ENCODE peak calls at places on chromosomes 1 and 21, in nine cellular contexts. One of them, this sample, is unnamed.

GRCh38 chr21:29056005-29056404 is 17.4 kb downstream of the CCT8 start:
- DNase-seq in suprapubic skin: no peak
- DNase-seq in left kidney: no peak
- DNase-seq in AG10803: no peak
- DNase-seq in stimulated activated CD4-positive, alpha-beta T cell treated with anti-CD3 and anti-CD28 coated beads, Interleukin-4, amount 100 ng/mL, for 1 hour: no peak
- DNase-seq in trophoblast cell: no peak
- DNase-seq in GM13977: no peak
- DNase-seq in astrocyte of the hippocampus: no peak
- DNase-seq in endothelial cell: no peak
- DNase-seq in this sample: no peak

GRCh38 chr1:210344706-210345105 is 16.0 kb downstream of the HHAT start:
- DNase-seq in stimulated activated CD4-positive, alpha-beta T cell treated with anti-CD3 and anti-CD28 coated beads, Interleukin-4, amount 100 ng/mL, for 1 hour: no peak
- DNase-seq in suprapubic skin: no peak
- DNase-seq in AG10803: no peak
- DNase-seq in GM13977: no peak
- DNase-seq in endothelial cell: no peak
- DNase-seq in astrocyte of the hippocampus: no peak
- DNase-seq in left kidney: no peak
- DNase-seq in trophoblast cell: no peak
- DNase-seq in this sample: no peak

GRCh38 chr1:115478933-115479551 is 141.0 kb upstream of the NGF start:
- DNase-seq in AG10803: no peak
- DNase-seq in stimulated activated CD4-positive, alpha-beta T cell treated with anti-CD3 and anti-CD28 coated beads, Interleukin-4, amount 100 ng/mL, for 1 hour: no peak
- DNase-seq in trophoblast cell: no peak
- DNase-seq in endothelial cell: no peak
- DNase-seq in suprapubic skin: peak; percentile 72
- DNase-seq in GM13977: no peak
- DNase-seq in astrocyte of the hippocampus: no peak
- DNase-seq in left kidney: peak; percentile 53
- DNase-seq in this sample: no peak

GRCh38 chr21:43740497-43741156 is 21.7 kb downstream of the PDXK start:
- DNase-seq in stimulated activated CD4-positive, alpha-beta T cell treated with anti-CD3 and anti-CD28 coated beads, Interleukin-4, amount 100 ng/mL, for 1 hour: no peak
- DNase-seq in left kidney: peak; percentile 97
- DNase-seq in AG10803: peak; percentile 49
- DNase-seq in trophoblast cell: peak; percentile 47
- DNase-seq in suprapubic skin: no peak
- DNase-seq in GM13977: no peak
- DNase-seq in astrocyte of the hippocampus: peak; percentile 75
- DNase-seq in endothelial cell: peak; percentile 37
- DNase-seq in this sample: no peak

GRCh38 chr1:16202281-16203210 is 9.9 kb downstream of the ARHGEF19 start:
- DNase-seq in stimulated activated CD4-positive, alpha-beta T cell treated with anti-CD3 and anti-CD28 coated beads, Interleukin-4, amount 100 ng/mL, for 1 hour: no peak
- DNase-seq in suprapubic skin: no peak
- DNase-seq in trophoblast cell: no peak
- DNase-seq in astrocyte of the hippocampus: no peak
- DNase-seq in GM13977: no peak
- DNase-seq in endothelial cell: no peak
- DNase-seq in left kidney: no peak
- DNase-seq in AG10803: no peak
- DNase-seq in this sample: no peak

GRCh38 chr1:235844776-235845175 is 21.9 kb downstream of the LYST start:
- DNase-seq in GM13977: no peak
- DNase-seq in trophoblast cell: no peak
- DNase-seq in left kidney: no peak
- DNase-seq in stimulated activated CD4-positive, alpha-beta T cell treated with anti-CD3 and anti-CD28 coated beads, Interleukin-4, amount 100 ng/mL, for 1 hour: no peak
- DNase-seq in astrocyte of the hippocampus: no peak
- DNase-seq in endothelial cell: no peak
- DNase-seq in AG10803: no peak
- DNase-seq in suprapubic skin: no peak
- DNase-seq in this sample: no peak

GRCh38 chr1:8137406-8138244 is 111.5 kb upstream of the ERRFI1 start:
- DNase-seq in endothelial cell: no peak
- DNase-seq in left kidney: peak; percentile 82
- DNase-seq in trophoblast cell: peak; percentile 72
- DNase-seq in astrocyte of the hippocampus: peak; percentile 93
- DNase-seq in AG10803: peak; percentile 98
- DNase-seq in GM13977: no peak
- DNase-seq in stimulated activated CD4-positive, alpha-beta T cell treated with anti-CD3 and anti-CD28 coated beads, Interleukin-4, amount 100 ng/mL, for 1 hour: no peak
- DNase-seq in suprapubic skin: no peak
- DNase-seq in this sample: no peak

GRCh38 chr1:94924967-94925366 is 1.9 kb downstream of the CNN3 start:
- DNase-seq in astrocyte of the hippocampus: peak; percentile 82
- DNase-seq in AG10803: no peak
- DNase-seq in stimulated activated CD4-positive, alpha-beta T cell treated with anti-CD3 and anti-CD28 coated beads, Interleukin-4, amount 100 ng/mL, for 1 hour: no peak
- DNase-seq in suprapubic skin: no peak
- DNase-seq in trophoblast cell: no peak
- DNase-seq in left kidney: peak; percentile 36
- DNase-seq in endothelial cell: no peak
- DNase-seq in GM13977: no peak
- DNase-seq in this sample: no peak

GRCh38 chr1:3942416-3943122 is 42.5 kb upstream of the C1orf174 start:
- DNase-seq in astrocyte of the hippocampus: no peak
- DNase-seq in AG10803: no peak
- DNase-seq in endothelial cell: no peak
- DNase-seq in suprapubic skin: no peak
- DNase-seq in left kidney: no peak
- DNase-seq in GM13977: no peak
- DNase-seq in trophoblast cell: no peak
- DNase-seq in stimulated activated CD4-positive, alpha-beta T cell treated with anti-CD3 and anti-CD28 coated beads, Interleukin-4, amount 100 ng/mL, for 1 hour: no peak
- DNase-seq in this sample: no peak

GRCh38 chr1:11984121-11984520 is 3.9 kb downstream of the MFN2 start:
- DNase-seq in trophoblast cell: no peak
- DNase-seq in endothelial cell: no peak
- DNase-seq in AG10803: no peak
- DNase-seq in GM13977: no peak
- DNase-seq in astrocyte of the hippocampus: no peak
- DNase-seq in left kidney: no peak
- DNase-seq in suprapubic skin: no peak
- DNase-seq in stimulated activated CD4-positive, alpha-beta T cell treated with anti-CD3 and anti-CD28 coated beads, Interleukin-4, amount 100 ng/mL, for 1 hour: no peak
- DNase-seq in this sample: no peak

GRCh38 chr1:67685558-67686271 is 714 bp downstream of the GADD45A start:
- DNase-seq in AG10803: peak; percentile 54
- DNase-seq in astrocyte of the hippocampus: peak; percentile 59
- DNase-seq in suprapubic skin: peak; percentile 82
- DNase-seq in left kidney: peak; percentile 68
- DNase-seq in trophoblast cell: peak; percentile 31
- DNase-seq in endothelial cell: peak; percentile 30
- DNase-seq in GM13977: peak; percentile 53
- DNase-seq in stimulated activated CD4-positive, alpha-beta T cell treated with anti-CD3 and anti-CD28 coated beads, Interleukin-4, amount 100 ng/mL, for 1 hour: peak; percentile 72
- DNase-seq in this sample: peak; percentile 63

GRCh38 chr21:18603246-18603645 is 199.7 kb upstream of the TMPRSS15 start:
- DNase-seq in trophoblast cell: no peak
- DNase-seq in AG10803: no peak
- DNase-seq in left kidney: no peak
- DNase-seq in astrocyte of the hippocampus: no peak
- DNase-seq in stimulated activated CD4-positive, alpha-beta T cell treated with anti-CD3 and anti-CD28 coated beads, Interleukin-4, amount 100 ng/mL, for 1 hour: no peak
- DNase-seq in suprapubic skin: no peak
- DNase-seq in endothelial cell: no peak
- DNase-seq in GM13977: no peak
- DNase-seq in this sample: no peak

This sample was measured in GM20000.